ENCODE peak calls at places on chromosome 15, in eight cellular contexts. One of them, this sample, is unnamed.

GRCh38 chr15:95025924-95026728 is 794.8 kb downstream of the MCTP2 start:
- DNase-seq in T-helper 2 cell: no peak
- DNase-seq in MM.1S: peak; percentile 67
- DNase-seq in stimulated activated CD4-positive, alpha-beta T cell treated with anti-CD3 and anti-CD28 coated beads, Interleukin-2, amount 100 ng/mL, for 48 hours: peak; percentile 2
- DNase-seq in EL: peak; percentile 70
- DNase-seq in mesothelial cell of epicardium: no peak
- DNase-seq in mammary epithelial cell: peak; percentile 50
- DNase-seq in uterus: peak; percentile 37
- DNase-seq in this sample: peak; percentile 75

GRCh38 chr15:60584355-60585023 is 105.5 kb upstream of the ICE2 start:
- DNase-seq in T-helper 2 cell: peak; percentile 74
- DNase-seq in MM.1S: peak; percentile 68
- DNase-seq in stimulated activated CD4-positive, alpha-beta T cell treated with anti-CD3 and anti-CD28 coated beads, Interleukin-2, amount 100 ng/mL, for 48 hours: no peak
- DNase-seq in EL: no peak
- DNase-seq in mesothelial cell of epicardium: no peak
- DNase-seq in mammary epithelial cell: peak; percentile 39
- DNase-seq in uterus: no peak
- DNase-seq in this sample: no peak

GRCh38 chr15:80777836-80778620 is 1.1 kb upstream of the CEMIP start:
- DNase-seq in T-helper 2 cell: no peak
- DNase-seq in MM.1S: no peak
- DNase-seq in stimulated activated CD4-positive, alpha-beta T cell treated with anti-CD3 and anti-CD28 coated beads, Interleukin-2, amount 100 ng/mL, for 48 hours: no peak
- DNase-seq in EL: no peak
- DNase-seq in mesothelial cell of epicardium: no peak
- DNase-seq in mammary epithelial cell: peak; percentile 59
- DNase-seq in uterus: no peak
- DNase-seq in this sample: no peak

GRCh38 chr15:75342221-75342620 is 4.6 kb upstream of the NEIL1 start:
- DNase-seq in T-helper 2 cell: no peak
- DNase-seq in MM.1S: no peak
- DNase-seq in stimulated activated CD4-positive, alpha-beta T cell treated with anti-CD3 and anti-CD28 coated beads, Interleukin-2, amount 100 ng/mL, for 48 hours: no peak
- DNase-seq in EL: no peak
- DNase-seq in mesothelial cell of epicardium: no peak
- DNase-seq in mammary epithelial cell: no peak
- DNase-seq in uterus: no peak
- DNase-seq in this sample: no peak

GRCh38 chr15:58438956-58439355 is 7.2 kb downstream of the LIPC start:
- DNase-seq in T-helper 2 cell: no peak
- DNase-seq in MM.1S: no peak
- DNase-seq in stimulated activated CD4-positive, alpha-beta T cell treated with anti-CD3 and anti-CD28 coated beads, Interleukin-2, amount 100 ng/mL, for 48 hours: no peak
- DNase-seq in EL: peak; percentile 70
- DNase-seq in mesothelial cell of epicardium: no peak
- DNase-seq in mammary epithelial cell: peak; percentile 35
- DNase-seq in uterus: no peak
- DNase-seq in this sample: peak; percentile 47

GRCh38 chr15:70093481-70094309 is 4.0 kb downstream of the TLE3 start:
- DNase-seq in T-helper 2 cell: no peak
- DNase-seq in MM.1S: no peak
- DNase-seq in stimulated activated CD4-positive, alpha-beta T cell treated with anti-CD3 and anti-CD28 coated beads, Interleukin-2, amount 100 ng/mL, for 48 hours: no peak
- DNase-seq in EL: no peak
- DNase-seq in mesothelial cell of epicardium: no peak
- DNase-seq in mammary epithelial cell: no peak
- DNase-seq in uterus: no peak
- DNase-seq in this sample: no peak

GRCh38 chr15:66164788-66165187 is 88.8 kb downstream of the MEGF11 start:
- DNase-seq in T-helper 2 cell: no peak
- DNase-seq in MM.1S: no peak
- DNase-seq in stimulated activated CD4-positive, alpha-beta T cell treated with anti-CD3 and anti-CD28 coated beads, Interleukin-2, amount 100 ng/mL, for 48 hours: no peak
- DNase-seq in EL: no peak
- DNase-seq in mesothelial cell of epicardium: no peak
- DNase-seq in mammary epithelial cell: no peak
- DNase-seq in uterus: no peak
- DNase-seq in this sample: no peak

GRCh38 chr15:37824717-37825382 is 109.6 kb upstream of the TMCO5A start:
- DNase-seq in T-helper 2 cell: no peak
- DNase-seq in MM.1S: no peak
- DNase-seq in stimulated activated CD4-positive, alpha-beta T cell treated with anti-CD3 and anti-CD28 coated beads, Interleukin-2, amount 100 ng/mL, for 48 hours: no peak
- DNase-seq in EL: peak; percentile 94
- DNase-seq in mesothelial cell of epicardium: no peak
- DNase-seq in mammary epithelial cell: peak; percentile 80
- DNase-seq in uterus: no peak
- DNase-seq in this sample: peak; percentile 85

GRCh38 chr15:33358303-33358702 is 47.5 kb downstream of the RYR3 start:
- DNase-seq in T-helper 2 cell: no peak
- DNase-seq in MM.1S: no peak
- DNase-seq in stimulated activated CD4-positive, alpha-beta T cell treated with anti-CD3 and anti-CD28 coated beads, Interleukin-2, amount 100 ng/mL, for 48 hours: no peak
- DNase-seq in EL: no peak
- DNase-seq in mesothelial cell of epicardium: no peak
- DNase-seq in mammary epithelial cell: peak; percentile 55
- DNase-seq in uterus: no peak
- DNase-seq in this sample: no peak

GRCh38 chr15:50883903-50884302 is 24.6 kb upstream of the AP4E1 start:
- DNase-seq in T-helper 2 cell: no peak
- DNase-seq in MM.1S: peak; percentile 60
- DNase-seq in stimulated activated CD4-positive, alpha-beta T cell treated with anti-CD3 and anti-CD28 coated beads, Interleukin-2, amount 100 ng/mL, for 48 hours: no peak
- DNase-seq in EL: peak; percentile 76
- DNase-seq in mesothelial cell of epicardium: no peak
- DNase-seq in mammary epithelial cell: peak; percentile 74
- DNase-seq in uterus: no peak
- DNase-seq in this sample: peak; percentile 40

GRCh38 chr15:66952756-66953522 is 112.5 kb upstream of the SMAD3 start:
- DNase-seq in T-helper 2 cell: no peak
- DNase-seq in MM.1S: no peak
- DNase-seq in stimulated activated CD4-positive, alpha-beta T cell treated with anti-CD3 and anti-CD28 coated beads, Interleukin-2, amount 100 ng/mL, for 48 hours: no peak
- DNase-seq in EL: no peak
- DNase-seq in mesothelial cell of epicardium: no peak
- DNase-seq in mammary epithelial cell: no peak
- DNase-seq in uterus: no peak
- DNase-seq in this sample: no peak

GRCh38 chr15:32099097-32099496 is 68.8 kb downstream of the CHRNA7 start:
- DNase-seq in T-helper 2 cell: no peak
- DNase-seq in MM.1S: no peak
- DNase-seq in stimulated activated CD4-positive, alpha-beta T cell treated with anti-CD3 and anti-CD28 coated beads, Interleukin-2, amount 100 ng/mL, for 48 hours: no peak
- DNase-seq in EL: no peak
- DNase-seq in mesothelial cell of epicardium: no peak
- DNase-seq in mammary epithelial cell: no peak
- DNase-seq in uterus: no peak
- DNase-seq in this sample: no peak

This sample was measured in GM03348.